ENCODE peak calls at places on chromosomes 6 and 20, in nine cellular contexts. G is IMR-90; Q is CD8-positive, alpha-beta T cell; X is cardiac muscle cell; C is PC-9; M is H9; J is left ventricle myocardium inferior; N is foreskin fibroblast; O is uterus. E is an unnamed sample.

GRCh38 chr20:11979306-11980128 is 61.8 kb downstream of the BTBD3 start:
- DNase-seq in M (no peak), J (no peak), C (no peak), Q (no peak), O (no peak), G (no peak), X (no peak), N (no peak), E (no peak)

GRCh38 chr6:158634695-158635426 is 9.7 kb downstream of the DYNLT1 start:
- DNase-seq in X (no peak), C (no peak), N (no peak), Q (no peak), O (no peak), M (no peak), J (no peak), G (no peak), E (no peak)

GRCh38 chr6:139572001-139572400 is 197.6 kb upstream of the CITED2 start:
- DNase-seq in J (no peak), O (no peak), N (no peak), X (no peak), C (peak), G (no peak), M (no peak), Q (no peak), E (no peak)

GRCh38 chr6:21158149-21158548 is 435.4 kb upstream of the SOX4 start:
- DNase-seq in Q (no peak), O (no peak), M (no peak), C (no peak), N (no peak), G (no peak), X (no peak), J (no peak), E (no peak)

GRCh38 chr6:75350808-75351207 is 66.2 kb upstream of the TMEM30A start:
- DNase-seq in X (no peak), O (no peak), Q (no peak), N (no peak), J (no peak), M (no peak), C (no peak), G (no peak), E (no peak)

GRCh38 chr6:95923518-95923917 is 92.3 kb upstream of the FUT9 start:
- DNase-seq in G (no peak), O (no peak), J (no peak), N (no peak), X (peak), C (no peak), Q (no peak), M (peak), E (no peak)

GRCh38 chr6:35485402-35485877 is 11.4 kb downstream of the TEAD3 start:
- DNase-seq in J (no peak), O (peak), G (no peak), N (no peak), C (peak), Q (no peak), M (peak), X (peak), E (peak)

GRCh38 chr20:51811514-51811913 is 9.2 kb upstream of the SALL4 start:
- DNase-seq in J (no peak), M (no peak), Q (no peak), N (no peak), G (no peak), C (no peak), X (no peak), O (no peak), E (no peak)

GRCh38 chr6:149560736-149561135 is 5.4 kb upstream of the GINM1 start:
- DNase-seq in C (no peak), G (no peak), N (no peak), Q (no peak), J (no peak), X (peak), O (no peak), M (peak), E (no peak)

GRCh38 chr6:140486468-140487361 is 1112.3 kb upstream of the CITED2 start:
- DNase-seq in N (no peak), C (no peak), Q (no peak), X (no peak), J (no peak), M (no peak), O (no peak), G (peak), E (no peak)

GRCh38 chr6:79574636-79575035 is 37.4 kb upstream of the LCA5 start:
- DNase-seq in C (peak), Q (no peak), M (peak), O (no peak), J (no peak), X (no peak), G (peak), N (peak), E (no peak)

GRCh38 chr6:15441215-15441868 is 195.5 kb downstream of the JARID2 start:
- DNase-seq in Q (peak), X (peak), N (peak), C (peak), G (peak), M (peak), J (no peak), O (peak), E (peak)

GRCh38 chr6:31400467-31401289 is 2.7 kb upstream of the MICA start:
- DNase-seq in O (peak), C (no peak), J (peak), X (peak), G (peak), Q (peak), M (peak), N (peak), E (peak)

GRCh38 chr20:9912858-9913434 is 74.1 kb upstream of the PAK5 start:
- DNase-seq in J (no peak), C (no peak), Q (peak), N (peak), X (peak), O (peak), G (peak), M (peak), E (peak)

GRCh38 chr20:62830251-62830650 is 13.4 kb downstream of the COL9A3 start:
- DNase-seq in J (no peak), Q (no peak), C (no peak), X (no peak), G (no peak), O (no peak), N (no peak), M (no peak), E (no peak)

GRCh38 chr6:129525055-129525454 is 184.9 kb downstream of the ARHGAP18 start:
- DNase-seq in G (peak), N (peak), O (no peak), C (no peak), J (no peak), M (no peak), Q (no peak), X (no peak), E (no peak)

GRCh38 chr6:151400473-151400872 is 9.1 kb upstream of the ZBTB2 start:
- DNase-seq in M (no peak), N (peak), G (peak), O (no peak), Q (no peak), C (peak), J (no peak), X (no peak), E (no peak)

GRCh38 chr6:72363844-72364740 is 257.8 kb upstream of the KCNQ5 start:
- DNase-seq in O (no peak), J (no peak), C (no peak), M (no peak), Q (no peak), G (peak), X (no peak), N (peak), E (no peak)

GRCh38 chr6:119479860-119480655 is 130.5 kb upstream of the MAN1A1 start:
- DNase-seq in X (no peak), J (no peak), O (no peak), G (peak), M (no peak), C (no peak), Q (no peak), N (peak), E (no peak)

GRCh38 chr6:6547111-6547879 is 41.2 kb upstream of the LY86 start:
- DNase-seq in G (peak), O (peak), X (peak), N (peak), M (peak), Q (peak), C (peak), J (peak), E (peak)

GRCh38 chr20:45138451-45139300 is 14.4 kb upstream of the WFDC12 start:
- DNase-seq in N (no peak), C (peak), Q (peak), X (peak), G (no peak), J (peak), M (peak), O (no peak), E (peak)

GRCh38 chr6:71043902-71044301 is 87.0 kb upstream of the B3GAT2 start:
- DNase-seq in J (no peak), O (no peak), G (peak), C (no peak), M (no peak), X (no peak), Q (no peak), N (peak), E (no peak)

GRCh38 chr6:68024570-68025269 is 610.4 kb upstream of the ADGRB3 start:
- DNase-seq in O (no peak), N (no peak), X (no peak), C (no peak), J (no peak), Q (no peak), M (no peak), G (no peak), E (no peak)

GRCh38 chr20:32359633-32360332 is 1.7 kb downstream of the ASXL1 start:
- DNase-seq in O (no peak), M (no peak), N (no peak), J (no peak), X (no peak), Q (no peak), C (no peak), G (peak), E (no peak)

GRCh38 chr6:143232849-143233248 is 172.2 kb downstream of the AIG1 start:
- DNase-seq in X (peak), C (no peak), M (peak), G (peak), Q (peak), O (no peak), N (no peak), J (no peak), E (peak)

GRCh38 chr6:155187096-155187495 is 76.7 kb upstream of the CLDN20 start:
- DNase-seq in C (no peak), O (no peak), X (no peak), M (no peak), G (no peak), J (no peak), Q (no peak), N (no peak), E (no peak)

GRCh38 chr6:137291441-137291840 is 72.3 kb upstream of the IFNGR1 start:
- DNase-seq in Q (no peak), J (peak), G (peak), M (no peak), X (no peak), O (no peak), C (no peak), N (peak), E (peak)

GRCh38 chr6:26175428-26176181 is 88.4 kb downstream of the HFE start:
- DNase-seq in X (peak), C (no peak), J (no peak), N (peak), O (no peak), G (peak), M (no peak), Q (peak), E (no peak)

GRCh38 chr6:45923831-45924391 is 91.7 kb downstream of the CLIC5 start:
- DNase-seq in Q (no peak), O (no peak), G (peak), C (peak), J (no peak), M (no peak), X (no peak), N (peak), E (no peak)

GRCh38 chr6:170248111-170248805 is 42.6 kb downstream of the DLL1 start:
- DNase-seq in M (no peak), J (no peak), C (no peak), G (no peak), N (no peak), Q (no peak), X (no peak), O (no peak), E (no peak)

GRCh38 chr6:91045152-91045551 is 458.3 kb upstream of the MAP3K7 start:
- DNase-seq in C (no peak), G (no peak), X (no peak), M (no peak), Q (no peak), J (no peak), O (no peak), N (no peak), E (no peak)

GRCh38 chr6:101847690-101848089 is 454.2 kb downstream of the GRIK2 start:
- DNase-seq in G (no peak), J (no peak), C (no peak), N (no peak), O (no peak), M (peak), X (no peak), Q (no peak), E (no peak)

GRCh38 chr6:75751443-75751842 is 2.4 kb downstream of the MYO6 start:
- DNase-seq in X (no peak), M (no peak), O (no peak), J (no peak), C (no peak), N (peak), Q (no peak), G (peak), E (no peak)

GRCh38 chr20:59406446-59406845 is 106.0 kb downstream of the EDN3 start:
- DNase-seq in J (peak), N (no peak), C (no peak), G (no peak), M (no peak), X (no peak), O (no peak), Q (no peak), E (no peak)
- TF ChIP-seq CTCF in J (no peak), N (no peak), C (no peak), G (no peak), M (no peak), X (no peak), O (no peak), Q (no peak), E (no peak)

GRCh38 chr6:13934721-13935120 is 10.0 kb downstream of the RNF182 start:
- DNase-seq in J (no peak), Q (no peak), M (no peak), X (no peak), N (no peak), O (no peak), G (no peak), C (no peak), E (no peak)
- TF ChIP-seq CTCF in J (no peak), Q (no peak), M (no peak), X (no peak), N (no peak), O (no peak), G (no peak), C (no peak), E (no peak)

GRCh38 chr6:62283828-62284411 is 2.1 kb downstream of the KHDRBS2 start:
- DNase-seq in Q (no peak), X (peak), C (no peak), G (peak), N (no peak), O (no peak), J (no peak), M (no peak), E (no peak)
- TF ChIP-seq CTCF in Q (no peak), X (peak), C (peak), G (peak), N (peak), O (no peak), J (peak), M (peak), E (peak)

GRCh38 chr6:82842721-82843120 is 222.9 kb downstream of the UBE3D start:
- DNase-seq in J (no peak), X (no peak), Q (no peak), M (no peak), O (no peak), N (no peak), C (peak), G (peak), E (no peak)

GRCh38 chr6:82843291-82843885 is 222.3 kb downstream of the UBE3D start:
- DNase-seq in C (no peak), N (no peak), G (peak), X (no peak), M (no peak), O (no peak), J (no peak), Q (no peak), E (no peak)

GRCh38 chr6:82836022-82836575 is 229.5 kb downstream of the UBE3D start:
- DNase-seq in C (no peak), X (no peak), G (no peak), J (no peak), Q (no peak), N (no peak), M (peak), O (no peak), E (no peak)

GRCh38 chr6:82840571-82840970 is 225.1 kb downstream of the UBE3D start:
- DNase-seq in X (no peak), M (no peak), C (no peak), Q (no peak), G (peak), N (no peak), O (no peak), J (no peak), E (no peak)

DNA sequence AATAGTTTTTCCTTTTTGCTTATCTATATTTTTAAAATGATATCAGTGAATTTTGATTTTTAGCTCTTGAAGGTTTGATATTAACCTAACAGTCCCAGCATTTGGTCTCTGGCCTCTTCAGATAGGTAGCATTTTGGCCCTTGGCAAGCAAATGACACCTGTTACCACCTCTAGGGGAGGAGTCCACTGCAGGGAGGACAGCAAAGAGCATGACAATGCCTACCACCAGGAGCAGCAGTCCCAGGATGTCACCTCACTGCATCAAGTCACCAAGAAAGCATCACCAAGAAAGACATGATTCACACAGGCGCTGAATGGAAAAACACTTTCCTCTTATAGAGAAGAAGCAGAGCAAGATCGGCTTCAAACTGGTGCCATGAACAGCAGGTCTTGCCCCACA is 224.3 kb downstream of the UBE3D start:
- DNase-seq in C (no peak), Q (no peak), G (no peak), O (no peak), J (no peak), X (no peak), M (peak), N (no peak), E (no peak)
- TF ChIP-seq CTCF in C (no peak), Q (no peak), G (no peak), O (no peak), J (no peak), X (no peak), M (no peak), N (no peak), E (no peak)